ENCODE peak calls at places on chromosomes 6 and 20, in ten cellular contexts. One of them, this sample, is unnamed.
A peak's percentile ranks its signal among the peaks of the same experiment; 100 is the strongest.

GRCh38 chr20:41265931-41266330 is 51.6 kb downstream of the ZHX3 start:
- DNase-seq in lower lobe of right lung: no peak
- DNase-seq in prostate gland: no peak
- DNase-seq in AG04450: no peak
- DNase-seq in Peyer's patch: no peak
- DNase-seq in endothelial cell: no peak
- DNase-seq in ovary: no peak
- DNase-seq in GM23338: no peak
- DNase-seq in nephron progenitor cell: no peak
- DNase-seq in HFFc6: no peak
- DNase-seq in this sample: no peak

GRCh38 chr6:46174904-46175303 is 4.1 kb upstream of the ENPP5 start:
- DNase-seq in HFFc6: no peak
- DNase-seq in Peyer's patch: no peak
- DNase-seq in AG04450: no peak
- DNase-seq in ovary: no peak
- DNase-seq in GM23338: no peak
- DNase-seq in nephron progenitor cell: no peak
- DNase-seq in prostate gland: no peak
- DNase-seq in lower lobe of right lung: no peak
- DNase-seq in endothelial cell: no peak
- DNase-seq in this sample: no peak

GRCh38 chr20:63772781-63773520 is 33.4 kb downstream of the SLC2A4RG start:
- DNase-seq in endothelial cell: no peak
- DNase-seq in GM23338: no peak
- DNase-seq in nephron progenitor cell: no peak
- DNase-seq in prostate gland: no peak
- DNase-seq in Peyer's patch: no peak
- DNase-seq in lower lobe of right lung: peak; percentile 66
- DNase-seq in AG04450: no peak
- DNase-seq in HFFc6: no peak
- DNase-seq in ovary: peak; percentile 79
- DNase-seq in this sample: no peak

GRCh38 chr20:62302341-62303048 is at the start of gene ADRM1:
- DNase-seq in prostate gland: peak; percentile 95
- DNase-seq in Peyer's patch: peak; percentile 97
- DNase-seq in GM23338: peak; percentile 98
- DNase-seq in AG04450: peak; percentile 91
- DNase-seq in HFFc6: peak; percentile 93
- DNase-seq in ovary: peak; percentile 98
- DNase-seq in endothelial cell: peak; percentile 100
- DNase-seq in lower lobe of right lung: peak; percentile 96
- DNase-seq in nephron progenitor cell: peak; percentile 97
- DNase-seq in this sample: peak; percentile 93

GRCh38 chr6:63904844-63905243 is 269.2 kb downstream of the PHF3 start:
- DNase-seq in HFFc6: peak; percentile 80
- DNase-seq in lower lobe of right lung: no peak
- DNase-seq in Peyer's patch: no peak
- DNase-seq in prostate gland: no peak
- DNase-seq in AG04450: no peak
- DNase-seq in GM23338: no peak
- DNase-seq in endothelial cell: no peak
- DNase-seq in ovary: no peak
- DNase-seq in nephron progenitor cell: no peak
- DNase-seq in this sample: no peak

GRCh38 chr20:34364013-34364382 is 925 bp downstream of the ITCH start:
- DNase-seq in nephron progenitor cell: no peak
- DNase-seq in GM23338: no peak
- DNase-seq in AG04450: no peak
- DNase-seq in HFFc6: peak; percentile 23
- DNase-seq in endothelial cell: no peak
- DNase-seq in lower lobe of right lung: no peak
- DNase-seq in Peyer's patch: no peak
- DNase-seq in ovary: no peak
- DNase-seq in prostate gland: no peak
- DNase-seq in this sample: no peak

GRCh38 chr6:105363100-105363754 is 39.7 kb downstream of the PREP start:
- DNase-seq in AG04450: no peak
- DNase-seq in GM23338: peak; percentile 32
- DNase-seq in HFFc6: peak; percentile 28
- DNase-seq in ovary: no peak
- DNase-seq in prostate gland: no peak
- DNase-seq in nephron progenitor cell: no peak
- DNase-seq in endothelial cell: no peak
- DNase-seq in lower lobe of right lung: no peak
- DNase-seq in Peyer's patch: no peak
- DNase-seq in this sample: no peak

GRCh38 chr6:43383021-43383667 is 13.7 kb upstream of the ZNF318 start:
- DNase-seq in endothelial cell: no peak
- DNase-seq in HFFc6: peak; percentile 30
- DNase-seq in Peyer's patch: no peak
- DNase-seq in AG04450: peak; percentile 41
- DNase-seq in prostate gland: no peak
- DNase-seq in lower lobe of right lung: no peak
- DNase-seq in nephron progenitor cell: no peak
- DNase-seq in ovary: no peak
- DNase-seq in GM23338: no peak
- DNase-seq in this sample: no peak

GRCh38 chr6:41568585-41569384 is 22.6 kb downstream of the FOXP4 start:
- DNase-seq in GM23338: no peak
- DNase-seq in Peyer's patch: no peak
- DNase-seq in prostate gland: peak; percentile 75
- DNase-seq in HFFc6: peak; percentile 27
- DNase-seq in endothelial cell: no peak
- DNase-seq in lower lobe of right lung: peak; percentile 82
- DNase-seq in AG04450: no peak
- DNase-seq in ovary: no peak
- DNase-seq in nephron progenitor cell: no peak
- DNase-seq in this sample: no peak

GRCh38 chr6:9412951-9413559 is 977.7 kb upstream of the SLC35B3 start:
- DNase-seq in endothelial cell: peak; percentile 43
- DNase-seq in Peyer's patch: no peak
- DNase-seq in nephron progenitor cell: peak; percentile 25
- DNase-seq in ovary: no peak
- DNase-seq in lower lobe of right lung: no peak
- DNase-seq in HFFc6: no peak
- DNase-seq in prostate gland: no peak
- DNase-seq in AG04450: no peak
- DNase-seq in GM23338: peak; percentile 75
- DNase-seq in this sample: no peak

GRCh38 chr6:146884728-146885127 is 286.0 kb downstream of the ADGB start:
- DNase-seq in lower lobe of right lung: no peak
- DNase-seq in ovary: no peak
- DNase-seq in prostate gland: no peak
- DNase-seq in GM23338: no peak
- DNase-seq in Peyer's patch: no peak
- DNase-seq in endothelial cell: no peak
- DNase-seq in nephron progenitor cell: no peak
- DNase-seq in AG04450: no peak
- DNase-seq in HFFc6: no peak
- DNase-seq in this sample: no peak

GRCh38 chr6:35090734-35091133 is 50.4 kb downstream of the TCP11 start:
- DNase-seq in GM23338: no peak
- DNase-seq in Peyer's patch: no peak
- DNase-seq in ovary: no peak
- DNase-seq in prostate gland: no peak
- DNase-seq in endothelial cell: no peak
- DNase-seq in HFFc6: no peak
- DNase-seq in nephron progenitor cell: no peak
- DNase-seq in lower lobe of right lung: no peak
- DNase-seq in AG04450: no peak
- DNase-seq in this sample: no peak

GRCh38 chr6:113644861-113645575 is 212.1 kb upstream of the MARCKS start:
- DNase-seq in HFFc6: peak; percentile 97
- DNase-seq in prostate gland: no peak
- DNase-seq in endothelial cell: no peak
- DNase-seq in Peyer's patch: no peak
- DNase-seq in GM23338: no peak
- DNase-seq in lower lobe of right lung: no peak
- DNase-seq in AG04450: peak; percentile 88
- DNase-seq in ovary: no peak
- DNase-seq in nephron progenitor cell: no peak
- DNase-seq in this sample: no peak

GRCh38 chr20:37282558-37282957 is 6.9 kb upstream of the MANBAL start:
- DNase-seq in HFFc6: peak; percentile 73
- DNase-seq in nephron progenitor cell: no peak
- DNase-seq in endothelial cell: peak; percentile 18
- DNase-seq in AG04450: no peak
- DNase-seq in prostate gland: no peak
- DNase-seq in ovary: no peak
- DNase-seq in Peyer's patch: peak; percentile 6
- DNase-seq in lower lobe of right lung: no peak
- DNase-seq in GM23338: peak; percentile 71
- DNase-seq in this sample: no peak

GRCh38 chr6:25343984-25344383 is 64.8 kb downstream of the CARMIL1 start:
- DNase-seq in lower lobe of right lung: no peak
- DNase-seq in endothelial cell: no peak
- DNase-seq in prostate gland: no peak
- DNase-seq in ovary: no peak
- DNase-seq in AG04450: no peak
- DNase-seq in nephron progenitor cell: no peak
- DNase-seq in GM23338: no peak
- DNase-seq in Peyer's patch: no peak
- DNase-seq in HFFc6: no peak
- DNase-seq in this sample: no peak

GRCh38 chr6:25340421-25340820 is 61.2 kb downstream of the CARMIL1 start:
- DNase-seq in nephron progenitor cell: no peak
- DNase-seq in endothelial cell: no peak
- DNase-seq in GM23338: no peak
- DNase-seq in lower lobe of right lung: no peak
- DNase-seq in HFFc6: no peak
- DNase-seq in AG04450: no peak
- DNase-seq in Peyer's patch: no peak
- DNase-seq in ovary: no peak
- DNase-seq in prostate gland: no peak
- DNase-seq in this sample: no peak

GRCh38 chr6:25342784-25343183 is 63.6 kb downstream of the CARMIL1 start:
- DNase-seq in lower lobe of right lung: no peak
- DNase-seq in endothelial cell: no peak
- DNase-seq in Peyer's patch: no peak
- DNase-seq in nephron progenitor cell: no peak
- DNase-seq in ovary: no peak
- DNase-seq in HFFc6: peak; percentile 19
- DNase-seq in AG04450: no peak
- DNase-seq in GM23338: no peak
- DNase-seq in prostate gland: no peak
- DNase-seq in this sample: no peak

GRCh38 chr6:25340854-25341552 is 61.8 kb downstream of the CARMIL1 start:
- DNase-seq in lower lobe of right lung: no peak
- DNase-seq in prostate gland: no peak
- DNase-seq in GM23338: peak; percentile 59
- DNase-seq in Peyer's patch: no peak
- DNase-seq in ovary: no peak
- DNase-seq in endothelial cell: no peak
- DNase-seq in HFFc6: no peak
- DNase-seq in AG04450: no peak
- DNase-seq in nephron progenitor cell: no peak
- DNase-seq in this sample: no peak

DNA sequence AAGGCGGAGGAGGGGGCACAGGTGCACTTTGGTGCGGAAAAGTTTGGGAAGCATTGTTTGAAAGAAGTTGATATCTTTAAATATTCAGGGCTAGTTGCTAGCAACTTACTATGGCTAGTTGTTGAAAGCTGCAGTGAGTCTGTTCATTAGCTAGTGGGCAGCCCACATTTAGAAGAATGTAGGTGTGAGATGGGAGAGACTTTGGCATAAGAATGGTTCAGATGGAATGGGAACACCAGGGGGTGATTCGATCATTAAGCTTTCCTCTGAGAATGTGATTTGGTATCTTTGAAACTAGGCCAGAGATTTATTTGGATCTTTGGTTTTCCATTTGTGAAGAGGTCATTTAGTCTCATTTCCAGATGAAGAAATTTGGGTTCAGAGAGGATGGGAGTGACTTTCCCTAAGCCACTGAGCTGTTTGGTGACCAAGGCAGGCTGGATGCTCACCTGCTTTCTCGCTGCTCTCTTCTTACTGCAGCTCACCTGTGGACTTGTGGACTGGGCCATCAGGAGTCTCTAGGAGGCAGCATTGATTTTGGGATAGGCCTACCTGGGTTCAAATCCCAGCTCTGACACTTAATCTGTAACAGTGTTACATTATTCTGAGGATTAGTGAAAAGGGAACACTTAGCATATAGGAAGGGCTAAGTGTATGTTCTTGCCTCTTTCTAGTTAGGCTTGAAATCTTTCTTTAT is 62.9 kb downstream of the CARMIL1 start:
- DNase-seq in prostate gland: no peak
- DNase-seq in HFFc6: no peak
- DNase-seq in AG04450: no peak
- DNase-seq in nephron progenitor cell: no peak
- DNase-seq in endothelial cell: no peak
- DNase-seq in ovary: no peak
- DNase-seq in GM23338: peak; percentile 81
- DNase-seq in lower lobe of right lung: no peak
- DNase-seq in Peyer's patch: no peak
- DNase-seq in this sample: no peak
- TF ChIP-seq CTCF in prostate gland: no peak
- TF ChIP-seq CTCF in HFFc6: no peak
- TF ChIP-seq CTCF in AG04450: no peak
- TF ChIP-seq CTCF in nephron progenitor cell: no peak
- TF ChIP-seq CTCF in endothelial cell: no peak
- TF ChIP-seq CTCF in ovary: no peak
- TF ChIP-seq CTCF in GM23338: peak; percentile 35
- TF ChIP-seq CTCF in lower lobe of right lung: no peak
- TF ChIP-seq CTCF in Peyer's patch: no peak
- TF ChIP-seq CTCF in this sample: no peak

GRCh38 chr6:115612216-115612615 is 448.5 kb downstream of the FRK start:
- DNase-seq in nephron progenitor cell: no peak
- DNase-seq in AG04450: no peak
- DNase-seq in lower lobe of right lung: no peak
- DNase-seq in ovary: no peak
- DNase-seq in Peyer's patch: no peak
- DNase-seq in HFFc6: no peak
- DNase-seq in prostate gland: no peak
- DNase-seq in GM23338: no peak
- DNase-seq in endothelial cell: no peak
- DNase-seq in this sample: no peak
- TF ChIP-seq CTCF in nephron progenitor cell: no peak
- TF ChIP-seq CTCF in AG04450: no peak
- TF ChIP-seq CTCF in lower lobe of right lung: no peak
- TF ChIP-seq CTCF in ovary: no peak
- TF ChIP-seq CTCF in Peyer's patch: no peak
- TF ChIP-seq CTCF in HFFc6: no peak
- TF ChIP-seq CTCF in prostate gland: no peak
- TF ChIP-seq CTCF in GM23338: no peak
- TF ChIP-seq CTCF in endothelial cell: no peak
- TF ChIP-seq CTCF in this sample: no peak

GRCh38 chr6:159125014-159125609 is 44.1 kb upstream of the FNDC1 start:
- DNase-seq in prostate gland: no peak
- DNase-seq in nephron progenitor cell: no peak
- DNase-seq in Peyer's patch: no peak
- DNase-seq in AG04450: no peak
- DNase-seq in ovary: no peak
- DNase-seq in endothelial cell: no peak
- DNase-seq in GM23338: no peak
- DNase-seq in HFFc6: no peak
- DNase-seq in lower lobe of right lung: no peak
- DNase-seq in this sample: no peak
- TF ChIP-seq CTCF in prostate gland: no peak
- TF ChIP-seq CTCF in nephron progenitor cell: no peak
- TF ChIP-seq CTCF in Peyer's patch: no peak
- TF ChIP-seq CTCF in AG04450: peak; percentile 39
- TF ChIP-seq CTCF in ovary: no peak
- TF ChIP-seq CTCF in endothelial cell: peak; percentile 22
- TF ChIP-seq CTCF in GM23338: peak; percentile 58
- TF ChIP-seq CTCF in HFFc6: peak; percentile 65
- TF ChIP-seq CTCF in lower lobe of right lung: peak; percentile 19
- TF ChIP-seq CTCF in this sample: peak; percentile 37

GRCh38 chr20:51767018-51767866 is 948 bp downstream of the ATP9A start:
- DNase-seq in lower lobe of right lung: peak; percentile 90
- DNase-seq in ovary: peak; percentile 81
- DNase-seq in endothelial cell: peak; percentile 59
- DNase-seq in GM23338: peak; percentile 90
- DNase-seq in AG04450: no peak
- DNase-seq in prostate gland: peak; percentile 94
- DNase-seq in HFFc6: no peak
- DNase-seq in Peyer's patch: peak; percentile 95
- DNase-seq in nephron progenitor cell: peak; percentile 77
- DNase-seq in this sample: no peak
- TF ChIP-seq CTCF in lower lobe of right lung: peak; percentile 24
- TF ChIP-seq CTCF in ovary: peak; percentile 20
- TF ChIP-seq CTCF in endothelial cell: peak; percentile 66
- TF ChIP-seq CTCF in GM23338: peak; percentile 50
- TF ChIP-seq CTCF in AG04450: peak; percentile 48
- TF ChIP-seq CTCF in prostate gland: no peak
- TF ChIP-seq CTCF in HFFc6: peak; percentile 64
- TF ChIP-seq CTCF in Peyer's patch: no peak
- TF ChIP-seq CTCF in nephron progenitor cell: peak; percentile 44
- TF ChIP-seq CTCF in this sample: no peak